ENCODE peak calls at places on chromosomes 2 and 18, in seven cellular contexts. P is prostate gland, B is GM12865, H is BE2C, V is fibroblast of mammary gland, L is brain microvascular endothelial cell, E is Peyer's patch. Z is an unnamed sample.

GRCh38 chr18:9568186-9568585 is 46.2 kb downstream of the PPP4R1 start:
- DNase-seq in B (no peak), H (no peak), V (no peak), E (no peak), L (no peak), P (no peak), Z (no peak)

GRCh38 chr18:57854726-57855125 is 51.6 kb upstream of the ATP8B1 start:
- DNase-seq in L (no peak), V (no peak), E (no peak), B (no peak), H (no peak), P (no peak), Z (no peak)

GRCh38 chr18:63150942-63151421 is 168.6 kb downstream of the BCL2 start:
- DNase-seq in V (no peak), E (no peak), P (no peak), H (no peak), B (peak; percentile 82), L (no peak), Z (no peak)

GRCh38 chr18:13558132-13558531 is 168.2 kb downstream of the FAM210A start:
- DNase-seq in H (peak; percentile 58), P (no peak), L (peak; percentile 24), V (peak; percentile 46), E (peak; percentile 73), B (peak; percentile 82), Z (peak; percentile 7)

GRCh38 chr2:108701208-108701607 is 18.1 kb upstream of the RANBP2 start:
- DNase-seq in B (no peak), L (peak; percentile 24), H (no peak), P (no peak), V (no peak), E (no peak), Z (no peak)

GRCh38 chr2:163066085-163066484 is 227.5 kb upstream of the KCNH7 start:
- DNase-seq in E (no peak), V (no peak), L (no peak), P (no peak), H (no peak), B (no peak), Z (no peak)

GRCh38 chr18:28284132-28284531 is 107.2 kb upstream of the CDH2 start:
- DNase-seq in V (peak; percentile 4), B (no peak), H (no peak), L (peak; percentile 24), P (no peak), E (no peak), Z (no peak)

GRCh38 chr2:99608092-99608491 is 118.3 kb upstream of the REV1 start:
- DNase-seq in E (no peak), P (no peak), V (no peak), L (no peak), B (no peak), H (no peak), Z (no peak)

GRCh38 chr18:34492652-34493051 is 217.4 kb upstream of the DTNA start:
- DNase-seq in V (no peak), B (no peak), E (no peak), L (no peak), H (no peak), P (no peak), Z (peak; percentile 5)

GRCh38 chr18:78911751-78912283 is 67.8 kb upstream of the SALL3 start:
- DNase-seq in H (no peak), L (no peak), B (no peak), P (no peak), V (no peak), E (no peak), Z (no peak)

GRCh38 chr2:240611601-240612210 is 13.6 kb upstream of the GPR35 start:
- DNase-seq in L (no peak), P (no peak), V (no peak), B (no peak), E (peak; percentile 63), H (no peak), Z (no peak)

GRCh38 chr2:219290381-219291171 is 11.4 kb downstream of the DNAJB2 start:
- DNase-seq in H (no peak), B (no peak), E (peak; percentile 34), P (no peak), V (no peak), L (no peak), Z (no peak)

GRCh38 chr2:157936464-157936863 is 60.3 kb upstream of the ACVR1 start:
- DNase-seq in V (no peak), B (no peak), E (no peak), H (no peak), P (no peak), L (no peak), Z (no peak)

GRCh38 chr2:158507679-158508078 is 50.9 kb downstream of the PKP4 start:
- DNase-seq in L (no peak), V (no peak), P (no peak), B (no peak), E (no peak), H (no peak), Z (no peak)

GRCh38 chr2:234768608-234769196 is 183.1 kb upstream of the SH3BP4 start:
- DNase-seq in P (no peak), B (no peak), L (no peak), V (no peak), H (no peak), E (no peak), Z (no peak)

GRCh38 chr2:219000569-219000960 is 7.3 kb upstream of the CRYBA2 start:
- DNase-seq in L (no peak), E (no peak), H (peak; percentile 68), B (no peak), P (no peak), V (no peak), Z (no peak)

GRCh38 chr2:241582806-241583205 is 24.3 kb downstream of the BOK start:
- DNase-seq in L (no peak), B (no peak), H (no peak), V (no peak), P (no peak), E (no peak), Z (no peak)

GRCh38 chr2:206031950-206032567 is 53.9 kb downstream of the INO80D start:
- DNase-seq in B (no peak), H (no peak), V (no peak), P (no peak), L (no peak), E (no peak), Z (no peak)

GRCh38 chr2:55107428-55107827 is 57.2 kb upstream of the RTN4 start:
- DNase-seq in L (no peak), P (no peak), V (peak; percentile 27), H (no peak), E (no peak), B (no peak), Z (peak; percentile 57)

GRCh38 chr2:47899915-47900314 is 6.4 kb downstream of the FBXO11 start:
- DNase-seq in P (no peak), E (no peak), V (no peak), L (no peak), H (no peak), B (no peak), Z (no peak)

GRCh38 chr18:34697891-34698290 is 12.2 kb upstream of the DTNA start:
- DNase-seq in V (no peak), E (no peak), L (no peak), H (no peak), P (no peak), B (peak; percentile 10), Z (no peak)

GRCh38 chr18:48824231-48824970 is 126.4 kb downstream of the SMAD7 start:
- DNase-seq in L (no peak), P (no peak), E (peak; percentile 26), H (no peak), V (no peak), B (no peak), Z (no peak)

GRCh38 chr2:96330407-96330806 is 5.2 kb upstream of the NCAPH start:
- DNase-seq in L (no peak), E (no peak), B (no peak), V (peak; percentile 78), H (no peak), P (peak; percentile 67), Z (peak; percentile 87)

GRCh38 chr18:22185723-22186386 is 16.5 kb downstream of the GATA6 start:
- DNase-seq in P (no peak), L (no peak), E (no peak), V (no peak), B (no peak), H (no peak), Z (no peak)

GRCh38 chr18:22191346-22191710 is 21.9 kb downstream of the GATA6 start:
- DNase-seq in H (no peak), P (no peak), E (no peak), B (no peak), L (no peak), V (peak; percentile 49), Z (no peak)

GRCh38 chr18:22186484-22186971 is 17.1 kb downstream of the GATA6 start:
- DNase-seq in V (no peak), P (no peak), H (no peak), B (no peak), L (peak; percentile 47), E (no peak), Z (no peak)

GRCh38 chr18:22189431-22189830 is 20.0 kb downstream of the GATA6 start:
- DNase-seq in L (no peak), E (no peak), H (no peak), P (no peak), V (no peak), B (no peak), Z (no peak)

DNA sequence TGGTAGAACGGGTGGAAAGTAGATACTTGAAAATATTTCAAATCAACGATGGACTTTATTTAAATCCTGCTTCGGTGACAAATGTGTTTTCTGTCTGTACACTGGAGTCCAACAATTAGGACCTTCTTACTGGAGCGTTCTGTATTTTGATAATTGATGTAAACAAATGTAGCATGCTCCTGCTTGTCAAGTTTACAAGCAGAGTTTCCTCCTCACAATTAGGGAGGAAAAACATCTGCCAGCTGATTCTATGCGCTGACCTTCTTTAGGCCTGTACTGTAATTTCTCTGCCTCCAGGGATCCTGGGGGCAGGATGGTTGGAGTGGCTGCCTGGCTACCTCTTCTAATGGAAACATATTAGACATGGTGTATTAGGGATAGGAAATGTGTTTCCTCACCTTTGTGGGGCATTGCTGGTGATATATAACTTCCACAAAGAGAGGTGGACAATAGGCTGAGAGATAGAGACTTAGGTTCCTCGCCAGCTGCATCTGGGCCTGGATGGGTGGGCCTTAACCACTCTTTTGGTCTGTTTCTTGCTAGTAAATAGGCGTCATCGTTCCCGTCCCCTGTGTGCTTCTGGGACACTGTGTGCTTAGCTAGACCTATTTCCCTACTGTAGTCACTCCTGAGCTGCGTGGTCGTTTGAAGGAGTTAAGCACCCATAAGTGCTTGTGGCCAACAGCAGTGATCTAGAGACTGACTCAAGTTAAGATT is 19.3 kb downstream of the GATA6 start:
- DNase-seq in V (no peak), E (peak; percentile 46), L (no peak), P (no peak), H (no peak), B (no peak), Z (no peak)
- TF ChIP-seq CTCF in V (no peak), E (no peak), L (no peak), P (no peak), H (no peak), B (no peak), Z (no peak)

GRCh38 chr2:101006065-101006715 is 4.1 kb downstream of the RPL31 start:
- DNase-seq in V (no peak), H (no peak), B (no peak), P (no peak), E (no peak), L (no peak), Z (no peak)
- H3K4me3 ChIP-seq in V (no peak overlapping the region), H (no peak overlapping the region), B (no peak overlapping the region), P (no peak overlapping the region), E (no peak overlapping the region), L (no peak overlapping the region), Z (no peak overlapping the region)

GRCh38 chr2:159933727-159934049 is 128.7 kb downstream of the PLA2R1 start:
- DNase-seq in B (peak; percentile 80), V (no peak), L (no peak), E (no peak), P (no peak), H (no peak), Z (no peak)
- TF ChIP-seq CTCF in B (no peak), V (no peak), L (no peak), E (no peak), P (no peak), H (no peak), Z (no peak)

GRCh38 chr2:237923507-237924163 is 43.2 kb upstream of the UBE2F start:
- DNase-seq in P (peak; percentile 23), E (peak; percentile 88), B (peak; percentile 45), H (peak; percentile 87), V (peak; percentile 71), L (peak; percentile 32), Z (peak; percentile 86)
- H3K4me3 ChIP-seq in P (no peak overlapping the region), E (peak overlapping the region; percentile 20), B (no peak overlapping the region), H (peak overlapping the region; percentile 66), V (peak overlapping the region; percentile 25), L (peak overlapping the region; percentile 35), Z (no peak overlapping the region)